ENCODE peak calls at places on chromosomes 7 and 10, in five cellular contexts. One of them, this sample, is unnamed.

GRCh38 chr7:5777932-5778331 is 3.5 kb downstream of the RNF216 start:
- DNase-seq in HepG2: no peak
- DNase-seq in K562: no peak
- DNase-seq in GM12878: peak
- DNase-seq in IMR-90: no peak
- DNase-seq in this sample: no peak

GRCh38 chr7:13797545-13797944 is 191.9 kb downstream of the ETV1 start:
- DNase-seq in GM12878: no peak
- DNase-seq in HepG2: no peak
- DNase-seq in K562: no peak
- DNase-seq in IMR-90: no peak
- DNase-seq in this sample: no peak

GRCh38 chr7:70027864-70028263 is 429.6 kb downstream of the AUTS2 start:
- DNase-seq in IMR-90: no peak
- DNase-seq in HepG2: no peak
- DNase-seq in K562: no peak
- DNase-seq in GM12878: no peak
- DNase-seq in this sample: no peak

GRCh38 chr10:84599254-84599653 is 270.9 kb downstream of the CCSER2 start:
- DNase-seq in HepG2: no peak
- DNase-seq in IMR-90: no peak
- DNase-seq in GM12878: no peak
- DNase-seq in K562: no peak
- DNase-seq in this sample: no peak

GRCh38 chr7:109336531-109336930 is 766.9 kb downstream of the DNAJB9 start:
- DNase-seq in HepG2: no peak
- DNase-seq in K562: no peak
- DNase-seq in GM12878: no peak
- DNase-seq in IMR-90: no peak
- DNase-seq in this sample: no peak

GRCh38 chr7:80213814-80214213 is 79.2 kb downstream of the GNAI1 start:
- DNase-seq in K562: no peak
- DNase-seq in IMR-90: no peak
- DNase-seq in GM12878: no peak
- DNase-seq in HepG2: peak
- DNase-seq in this sample: no peak

GRCh38 chr7:135558337-135558767 is 635 bp downstream of the NUP205 start:
- DNase-seq in IMR-90: peak
- DNase-seq in HepG2: peak
- DNase-seq in GM12878: peak
- DNase-seq in K562: peak
- DNase-seq in this sample: peak

GRCh38 chr7:136528329-136528728 is 340.1 kb upstream of the CHRM2 start:
- DNase-seq in GM12878: no peak
- DNase-seq in IMR-90: peak
- DNase-seq in K562: no peak
- DNase-seq in HepG2: no peak
- DNase-seq in this sample: no peak

GRCh38 chr7:141975806-141976523 is 2.4 kb upstream of the TAS2R38 start:
- DNase-seq in HepG2: peak
- DNase-seq in IMR-90: no peak
- DNase-seq in GM12878: peak
- DNase-seq in K562: peak
- DNase-seq in this sample: peak

GRCh38 chr10:87844837-87845623 is 18.3 kb downstream of the KLLN start:
- DNase-seq in HepG2: peak
- DNase-seq in K562: no peak
- DNase-seq in GM12878: no peak
- DNase-seq in IMR-90: peak
- DNase-seq in this sample: no peak

GRCh38 chr10:28492556-28492955 is 40.4 kb upstream of the WAC start:
- DNase-seq in HepG2: no peak
- DNase-seq in IMR-90: no peak
- DNase-seq in GM12878: no peak
- DNase-seq in K562: no peak
- DNase-seq in this sample: peak

GRCh38 chr10:75592014-75592842 is 160.8 kb downstream of the LRMDA start:
- DNase-seq in GM12878: no peak
- DNase-seq in HepG2: no peak
- DNase-seq in IMR-90: no peak
- DNase-seq in K562: no peak
- DNase-seq in this sample: no peak

GRCh38 chr7:14207154-14207553 is 217.7 kb upstream of the ETV1 start:
- DNase-seq in IMR-90: no peak
- DNase-seq in K562: no peak
- DNase-seq in HepG2: no peak
- DNase-seq in GM12878: no peak
- DNase-seq in this sample: no peak

GRCh38 chr7:84529480-84530205 is 335.1 kb upstream of the SEMA3A start:
- DNase-seq in HepG2: no peak
- DNase-seq in GM12878: no peak
- DNase-seq in IMR-90: peak
- DNase-seq in K562: no peak
- DNase-seq in this sample: peak

GRCh38 chr7:105672820-105673219 is 91.5 kb upstream of the EFCAB10 start:
- DNase-seq in GM12878: no peak
- DNase-seq in HepG2: no peak
- DNase-seq in IMR-90: no peak
- DNase-seq in K562: no peak
- DNase-seq in this sample: no peak

GRCh38 chr10:108544500-108545120 is 1378.7 kb downstream of the XPNPEP1 start:
- DNase-seq in IMR-90: peak
- DNase-seq in HepG2: peak
- DNase-seq in K562: no peak
- DNase-seq in GM12878: no peak
- DNase-seq in this sample: peak

GRCh38 chr10:33157108-33157507 is 177.4 kb downstream of the NRP1 start:
- DNase-seq in HepG2: no peak
- DNase-seq in IMR-90: peak
- DNase-seq in K562: no peak
- DNase-seq in GM12878: no peak
- DNase-seq in this sample: no peak

GRCh38 chr10:98478430-98479222 is 31.9 kb upstream of the HPS1 start:
- DNase-seq in HepG2: no peak
- DNase-seq in K562: no peak
- DNase-seq in GM12878: no peak
- DNase-seq in IMR-90: peak
- DNase-seq in this sample: no peak

GRCh38 chr7:13291010-13291409 is 603.6 kb downstream of the ARL4A start:
- DNase-seq in IMR-90: no peak
- DNase-seq in HepG2: no peak
- DNase-seq in GM12878: no peak
- DNase-seq in K562: no peak
- DNase-seq in this sample: no peak

GRCh38 chr7:155785536-155785935 is 26.7 kb downstream of the SHH start:
- DNase-seq in GM12878: no peak
- DNase-seq in IMR-90: peak
- DNase-seq in K562: no peak
- DNase-seq in HepG2: no peak
- DNase-seq in this sample: no peak

GRCh38 chr7:18459846-18460245 is 35.7 kb upstream of the HDAC9 start:
- DNase-seq in K562: no peak
- DNase-seq in HepG2: no peak
- DNase-seq in IMR-90: no peak
- DNase-seq in GM12878: no peak
- DNase-seq in this sample: no peak

GRCh38 chr7:155806096-155806871 is 6.0 kb downstream of the SHH start:
- DNase-seq in K562: no peak
- DNase-seq in IMR-90: no peak
- DNase-seq in GM12878: no peak
- DNase-seq in HepG2: no peak
- DNase-seq in this sample: peak

GRCh38 chr7:149873074-149873967 is 448 bp upstream of the ATP6V0E2 start:
- DNase-seq in GM12878: peak
- DNase-seq in HepG2: peak
- DNase-seq in IMR-90: peak
- DNase-seq in K562: peak
- DNase-seq in this sample: peak

GRCh38 chr7:56091591-56091990 is 1.2 kb downstream of the PHKG1 start:
- DNase-seq in GM12878: no peak
- DNase-seq in K562: no peak
- DNase-seq in IMR-90: no peak
- DNase-seq in HepG2: no peak
- DNase-seq in this sample: no peak

GRCh38 chr7:90211391-90212148 is at the start of gene STEAP2:
- DNase-seq in IMR-90: peak
- DNase-seq in GM12878: no peak
- DNase-seq in HepG2: peak
- DNase-seq in K562: peak
- DNase-seq in this sample: peak

GRCh38 chr7:96315109-96315480 is 6.8 kb downstream of the SLC25A13 start:
- DNase-seq in IMR-90: no peak
- DNase-seq in GM12878: no peak
- DNase-seq in HepG2: no peak
- DNase-seq in K562: no peak
- DNase-seq in this sample: no peak

GRCh38 chr7:33251261-33251660 is 121.9 kb downstream of the BBS9 start:
- DNase-seq in IMR-90: peak
- DNase-seq in HepG2: no peak
- DNase-seq in K562: no peak
- DNase-seq in GM12878: no peak
- DNase-seq in this sample: no peak

GRCh38 chr10:56880541-56880940 is 519.5 kb upstream of the ZWINT start:
- DNase-seq in HepG2: no peak
- DNase-seq in IMR-90: no peak
- DNase-seq in GM12878: no peak
- DNase-seq in K562: no peak
- DNase-seq in this sample: no peak

DNA sequence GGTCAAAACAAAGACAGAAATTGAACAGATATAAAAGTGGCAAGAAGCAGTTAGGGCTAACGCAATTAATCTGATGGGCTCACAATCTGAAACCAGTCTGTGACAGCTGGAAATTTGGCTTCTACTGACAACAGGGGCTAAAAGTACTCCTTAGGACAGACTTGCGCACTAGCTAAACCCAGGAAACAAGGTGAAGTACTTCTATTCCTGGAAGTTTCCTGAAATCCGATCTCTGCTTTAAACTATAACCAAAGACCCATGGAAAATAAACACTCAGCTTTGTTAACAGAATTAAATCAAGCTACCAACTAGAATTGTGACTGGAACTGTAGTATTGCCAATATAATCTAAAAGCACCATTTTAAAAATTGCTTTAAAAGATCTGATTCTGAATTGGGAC is 520.2 kb upstream of the ZWINT start:
- DNase-seq in K562: no peak
- DNase-seq in HepG2: no peak
- DNase-seq in IMR-90: no peak
- DNase-seq in GM12878: no peak
- DNase-seq in this sample: no peak
- TF ChIP-seq SMC3 in K562: no peak
- TF ChIP-seq SMC3 in HepG2: no peak
- TF ChIP-seq SMC3 in IMR-90: no peak
- TF ChIP-seq SMC3 in GM12878: no peak
- TF ChIP-seq SMC3 in this sample: no peak

DNA sequence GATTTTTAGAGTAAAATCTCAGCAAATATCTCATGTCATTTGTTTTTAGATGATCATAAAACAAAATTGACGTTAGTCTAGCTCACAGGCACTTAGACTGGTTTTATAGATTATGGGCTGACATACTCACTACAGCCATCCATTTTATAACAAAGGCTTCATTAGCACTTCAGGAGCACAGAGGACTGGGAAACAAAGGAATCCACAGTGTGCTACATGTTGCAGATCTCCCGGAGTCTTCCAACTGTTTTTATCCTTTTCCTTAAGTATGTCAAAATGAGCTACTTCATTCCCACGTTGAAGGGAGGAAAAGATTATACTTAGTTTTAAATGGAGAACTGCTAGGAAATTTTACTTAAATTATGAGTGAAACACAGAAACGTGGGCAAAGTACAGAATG is 15.9 kb upstream of the SCRN1 start:
- DNase-seq in GM12878: no peak
- DNase-seq in HepG2: no peak
- DNase-seq in K562: no peak
- DNase-seq in IMR-90: no peak
- DNase-seq in this sample: no peak
- H3K9ac ChIP-seq in GM12878: no peak
- H3K9ac ChIP-seq in HepG2: no peak
- H3K9ac ChIP-seq in K562: no peak
- H3K9ac ChIP-seq in IMR-90: no peak
- H3K9ac ChIP-seq in this sample: no peak

DNA sequence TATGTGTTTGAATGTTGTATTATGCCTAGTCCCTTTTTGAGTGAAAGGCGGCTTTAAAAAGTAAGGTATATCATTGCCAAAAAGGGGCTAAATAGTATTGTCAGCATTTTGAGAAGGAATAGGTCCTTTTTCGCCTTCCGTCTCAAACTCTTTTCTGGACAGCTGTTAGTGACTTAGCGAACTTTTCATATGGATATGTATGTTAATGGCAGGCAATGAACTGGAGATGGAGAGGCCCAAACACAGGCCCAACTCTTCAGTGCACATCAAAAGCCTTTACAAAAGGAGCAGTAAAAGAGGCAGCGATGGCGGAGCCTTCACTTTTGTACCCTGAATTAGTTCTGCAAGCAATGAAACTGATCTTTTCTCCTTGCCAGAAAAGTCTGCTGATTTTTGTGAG is 243.6 kb upstream of the SP8 start:
- DNase-seq in K562: no peak
- DNase-seq in GM12878: no peak
- DNase-seq in HepG2: no peak
- DNase-seq in IMR-90: no peak
- DNase-seq in this sample: no peak
- TF ChIP-seq SMC3 in K562: no peak
- TF ChIP-seq SMC3 in GM12878: no peak
- TF ChIP-seq SMC3 in HepG2: no peak
- TF ChIP-seq SMC3 in IMR-90: no peak
- TF ChIP-seq SMC3 in this sample: no peak

GRCh38 chr10:91536101-91536500 is 96.8 kb downstream of the PPP1R3C start:
- DNase-seq in HepG2: no peak
- DNase-seq in GM12878: no peak
- DNase-seq in IMR-90: peak
- DNase-seq in K562: no peak
- DNase-seq in this sample: no peak

GRCh38 chr10:91539930-91540329 is 92.9 kb downstream of the PPP1R3C start:
- DNase-seq in IMR-90: no peak
- DNase-seq in K562: no peak
- DNase-seq in GM12878: no peak
- DNase-seq in HepG2: no peak
- DNase-seq in this sample: no peak

GRCh38 chr10:91537614-91538383 is 95.1 kb downstream of the PPP1R3C start:
- DNase-seq in K562: no peak
- DNase-seq in IMR-90: no peak
- DNase-seq in HepG2: no peak
- DNase-seq in GM12878: no peak
- DNase-seq in this sample: no peak

GRCh38 chr10:91540714-91541113 is 92.2 kb downstream of the PPP1R3C start:
- DNase-seq in K562: no peak
- DNase-seq in GM12878: no peak
- DNase-seq in IMR-90: no peak
- DNase-seq in HepG2: no peak
- DNase-seq in this sample: no peak

DNA sequence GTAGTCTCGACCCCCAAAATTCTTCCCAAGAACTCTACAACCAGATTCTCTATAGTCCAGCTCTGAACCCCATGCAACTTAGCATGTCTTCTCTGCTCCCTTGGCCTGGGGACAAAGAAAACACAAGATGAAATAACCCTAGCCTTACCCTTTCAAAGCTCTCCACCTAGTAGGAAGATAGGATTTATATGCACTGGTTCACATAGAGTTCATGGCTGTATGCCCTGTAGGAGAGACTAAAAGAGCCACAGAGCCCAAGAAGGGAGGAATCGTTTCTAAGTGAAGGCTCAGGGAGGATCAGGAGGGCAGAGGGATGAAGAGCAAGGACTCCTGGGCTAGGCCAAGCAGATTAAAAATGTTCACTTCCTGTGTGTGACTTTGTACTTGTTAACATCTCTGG is 96.1 kb downstream of the PPP1R3C start:
- DNase-seq in GM12878: no peak
- DNase-seq in K562: no peak
- DNase-seq in IMR-90: no peak
- DNase-seq in HepG2: no peak
- DNase-seq in this sample: no peak
- H3K9ac ChIP-seq in GM12878: no peak
- H3K9ac ChIP-seq in K562: no peak
- H3K9ac ChIP-seq in IMR-90: no peak
- H3K9ac ChIP-seq in HepG2: no peak
- H3K9ac ChIP-seq in this sample: no peak